ENCODE peak calls at places on chromosome 16, in five cellular contexts. One of them, this sample, is unnamed. For H3K4me1, the result is how much of the 10 kb centered on the place peaks cover.

GRCh38 chr16:5709889-5710288 is 612.3 kb upstream of the EEF2KMT start:
- DNase-seq in transverse colon: no peak
- DNase-seq in testis: no peak
- DNase-seq in A549: no peak
- DNase-seq in Peyer's patch: no peak
- DNase-seq in this sample: no peak

GRCh38 chr16:86355538-86355937 is 154.8 kb upstream of the FOXF1 start:
- DNase-seq in Peyer's patch: no peak
- DNase-seq in testis: no peak
- DNase-seq in A549: no peak
- DNase-seq in transverse colon: no peak
- DNase-seq in this sample: no peak

GRCh38 chr16:53055603-53056527 is 1.1 kb downstream of the CHD9 start:
- DNase-seq in transverse colon: peak
- DNase-seq in Peyer's patch: no peak
- DNase-seq in A549: peak
- DNase-seq in testis: peak
- DNase-seq in this sample: peak

GRCh38 chr16:78925071-78925714 is 675.3 kb downstream of the MAF start:
- DNase-seq in transverse colon: peak
- DNase-seq in testis: peak
- DNase-seq in A549: peak
- DNase-seq in Peyer's patch: no peak
- DNase-seq in this sample: peak

GRCh38 chr16:85394511-85395206 is 218.5 kb upstream of the GSE1 start:
- DNase-seq in Peyer's patch: no peak
- DNase-seq in A549: no peak
- DNase-seq in transverse colon: no peak
- DNase-seq in testis: peak
- DNase-seq in this sample: peak

GRCh38 chr16:4316103-4316731 is 350 bp downstream of the GLIS2 start:
- DNase-seq in transverse colon: no peak
- DNase-seq in testis: no peak
- DNase-seq in A549: no peak
- DNase-seq in Peyer's patch: no peak
- DNase-seq in this sample: no peak

GRCh38 chr16:10940501-10941079 is 1.7 kb downstream of the DEXI start:
- DNase-seq in transverse colon: no peak
- DNase-seq in A549: no peak
- DNase-seq in testis: no peak
- DNase-seq in Peyer's patch: peak
- DNase-seq in this sample: no peak

GRCh38 chr16:61432421-61432820 is 603.8 kb downstream of the CDH8 start:
- DNase-seq in Peyer's patch: no peak
- DNase-seq in transverse colon: no peak
- DNase-seq in A549: no peak
- DNase-seq in testis: no peak
- DNase-seq in this sample: no peak

GRCh38 chr16:1492923-1493745 is at the start of gene TELO2:
- DNase-seq in testis: peak
- DNase-seq in A549: peak
- DNase-seq in Peyer's patch: peak
- DNase-seq in transverse colon: peak
- DNase-seq in this sample: peak
- TF ChIP-seq POLR2A in testis: no peak
- TF ChIP-seq POLR2A in A549: peak
- TF ChIP-seq POLR2A in Peyer's patch: peak
- TF ChIP-seq POLR2A in transverse colon: peak
- TF ChIP-seq POLR2A in this sample: no peak

GRCh38 chr16:68070249-68070725 is 14.9 kb upstream of the NFATC3 start:
- DNase-seq in Peyer's patch: no peak
- DNase-seq in A549: no peak
- DNase-seq in transverse colon: no peak
- DNase-seq in testis: no peak
- DNase-seq in this sample: no peak
- H3K4me3 ChIP-seq in Peyer's patch: no peak
- H3K4me3 ChIP-seq in A549: no peak
- H3K4me3 ChIP-seq in transverse colon: no peak
- H3K4me3 ChIP-seq in testis: no peak
- H3K4me3 ChIP-seq in this sample: no peak

GRCh38 chr16:66263168-66263972 is 103.1 kb upstream of the CDH5 start:
- DNase-seq in A549: no peak
- DNase-seq in Peyer's patch: no peak
- DNase-seq in testis: no peak
- DNase-seq in transverse colon: no peak
- DNase-seq in this sample: no peak
- H3K4me1 ChIP-seq in A549: under half
- H3K4me1 ChIP-seq in Peyer's patch: under half
- H3K4me1 ChIP-seq in testis: under half
- H3K4me1 ChIP-seq in transverse colon: under half
- H3K4me1 ChIP-seq in this sample: under half

GRCh38 chr16:50679676-50680555 is 1.2 kb downstream of the SNX20 start:
- DNase-seq in testis: no peak
- DNase-seq in Peyer's patch: no peak
- DNase-seq in A549: no peak
- DNase-seq in transverse colon: no peak
- DNase-seq in this sample: no peak

GRCh38 chr16:50683689-50684374 is 2.7 kb upstream of the SNX20 start:
- DNase-seq in Peyer's patch: no peak
- DNase-seq in testis: no peak
- DNase-seq in A549: no peak
- DNase-seq in transverse colon: peak
- DNase-seq in this sample: no peak

GRCh38 chr16:50679266-50679665 is 1.8 kb downstream of the SNX20 start:
- DNase-seq in testis: no peak
- DNase-seq in Peyer's patch: peak
- DNase-seq in transverse colon: no peak
- DNase-seq in A549: no peak
- DNase-seq in this sample: no peak

GRCh38 chr16:50680556-50680893 is 587 bp downstream of the SNX20 start:
- DNase-seq in Peyer's patch: no peak
- DNase-seq in testis: no peak
- DNase-seq in transverse colon: no peak
- DNase-seq in A549: no peak
- DNase-seq in this sample: peak

GRCh38 chr16:50680907-50681885 is at the start of gene SNX20:
- DNase-seq in A549: no peak
- DNase-seq in transverse colon: peak
- DNase-seq in Peyer's patch: no peak
- DNase-seq in testis: peak
- DNase-seq in this sample: peak
- TF ChIP-seq POLR2A in A549: no peak
- TF ChIP-seq POLR2A in transverse colon: no peak
- TF ChIP-seq POLR2A in Peyer's patch: no peak
- TF ChIP-seq POLR2A in testis: no peak
- TF ChIP-seq POLR2A in this sample: no peak

DNA sequence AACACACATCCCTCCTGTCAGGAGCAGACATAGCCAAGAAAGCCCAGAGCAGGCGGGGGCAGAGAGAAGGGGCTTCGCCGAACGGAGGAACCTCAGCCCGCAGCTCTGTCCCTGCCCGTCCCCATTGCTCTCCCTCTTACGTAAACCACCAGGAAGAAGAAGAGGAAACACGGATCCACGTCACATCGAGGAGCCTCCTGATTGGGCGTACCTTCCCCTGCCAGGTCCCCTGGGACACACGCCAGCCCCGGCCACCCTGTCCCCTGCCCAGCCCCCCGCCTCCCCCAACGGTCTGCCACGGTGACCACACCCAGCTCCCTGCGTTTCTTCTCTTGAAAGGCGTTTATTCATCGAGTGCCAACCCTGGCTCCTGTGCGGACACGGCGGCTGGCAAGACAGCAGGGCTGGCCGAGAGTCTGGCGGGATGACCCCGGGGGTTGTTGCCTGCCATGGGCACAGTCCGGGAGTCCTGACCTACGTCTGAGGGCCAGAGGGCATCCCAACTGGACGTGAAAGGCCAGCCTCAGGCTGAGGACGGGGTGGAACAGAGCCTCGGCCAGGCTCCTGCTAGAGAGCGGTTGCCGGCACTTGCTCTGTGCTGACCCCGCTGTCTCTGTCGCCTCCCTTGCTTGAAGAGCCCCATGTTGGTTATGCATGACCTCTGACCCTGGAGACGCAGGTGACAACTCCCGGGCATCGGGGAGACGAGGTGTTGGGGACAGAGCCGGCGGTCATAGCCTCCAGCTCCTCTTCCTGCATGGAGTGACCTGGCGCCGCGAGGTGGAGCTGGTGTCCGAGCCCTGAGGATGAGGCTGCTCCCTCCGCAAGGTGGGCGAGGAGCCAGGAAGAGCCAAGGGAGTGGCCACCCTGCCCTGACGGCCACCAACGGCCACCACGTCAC is 40.6 kb upstream of the ACSF3 start:
- DNase-seq in A549: peak
- DNase-seq in testis: no peak
- DNase-seq in transverse colon: peak
- DNase-seq in Peyer's patch: no peak
- DNase-seq in this sample: peak
- H3K4me3 ChIP-seq in A549: peak
- H3K4me3 ChIP-seq in testis: no peak
- H3K4me3 ChIP-seq in transverse colon: peak
- H3K4me3 ChIP-seq in Peyer's patch: no peak
- H3K4me3 ChIP-seq in this sample: no peak

GRCh38 chr16:72850863-72851262 is 197.1 kb downstream of the ZFHX3 start:
- DNase-seq in testis: no peak
- DNase-seq in Peyer's patch: no peak
- DNase-seq in transverse colon: no peak
- DNase-seq in A549: no peak
- DNase-seq in this sample: no peak

GRCh38 chr16:72848045-72848410 is 199.9 kb downstream of the ZFHX3 start:
- DNase-seq in Peyer's patch: no peak
- DNase-seq in A549: peak
- DNase-seq in testis: no peak
- DNase-seq in transverse colon: no peak
- DNase-seq in this sample: no peak

GRCh38 chr16:72850021-72850420 is 197.9 kb downstream of the ZFHX3 start:
- DNase-seq in A549: no peak
- DNase-seq in Peyer's patch: no peak
- DNase-seq in transverse colon: no peak
- DNase-seq in testis: no peak
- DNase-seq in this sample: no peak

GRCh38 chr16:72847187-72848044 is 200.5 kb downstream of the ZFHX3 start:
- DNase-seq in Peyer's patch: no peak
- DNase-seq in testis: peak
- DNase-seq in A549: peak
- DNase-seq in transverse colon: no peak
- DNase-seq in this sample: no peak

DNA sequence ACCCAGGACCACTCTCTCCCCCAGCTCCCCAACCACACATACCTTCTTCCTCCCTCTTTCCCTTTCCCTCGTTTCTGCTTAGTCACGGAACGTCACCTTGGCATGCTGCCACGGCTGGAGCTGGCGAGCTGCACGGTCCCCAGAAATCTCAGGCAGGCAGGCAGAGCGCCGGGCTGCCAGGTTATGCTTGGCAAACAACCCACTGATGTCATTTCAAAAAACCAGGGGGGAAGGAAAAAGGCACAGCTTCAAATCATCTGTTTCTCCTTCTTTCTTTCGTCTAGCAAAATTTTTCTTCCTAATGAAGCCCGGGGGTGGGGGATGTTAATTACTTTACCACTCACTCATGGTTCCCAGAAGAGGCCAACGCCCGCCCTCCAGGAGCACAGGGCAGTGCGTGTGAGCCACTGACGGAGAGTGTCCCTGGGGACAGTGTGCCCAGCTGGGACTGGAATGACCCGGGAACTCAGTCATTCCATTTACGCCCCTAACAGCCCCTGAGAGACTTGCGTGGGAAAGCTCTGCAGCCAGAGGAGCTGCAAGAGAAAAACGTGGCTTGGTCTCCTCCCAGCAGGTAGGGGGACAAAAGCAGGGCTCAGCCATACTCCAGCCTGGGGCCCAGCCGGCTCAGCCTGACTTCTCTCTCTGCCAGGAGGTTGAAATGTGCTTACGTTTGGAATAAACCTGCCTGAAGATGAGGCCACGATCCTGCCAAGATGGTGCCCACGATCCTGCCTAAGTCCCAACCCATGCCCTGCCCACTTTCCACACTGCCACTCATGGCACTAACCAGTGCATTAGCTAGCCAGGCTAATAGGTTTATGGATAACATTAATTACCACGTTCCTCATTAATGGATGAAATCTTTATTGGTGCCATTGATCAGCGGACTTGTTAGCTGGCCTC is 198.9 kb downstream of the ZFHX3 start:
- DNase-seq in A549: peak
- DNase-seq in transverse colon: peak
- DNase-seq in testis: peak
- DNase-seq in Peyer's patch: peak
- DNase-seq in this sample: peak
- H3K4me1 ChIP-seq in A549: half or more
- H3K4me1 ChIP-seq in transverse colon: under half
- H3K4me1 ChIP-seq in testis: under half
- H3K4me1 ChIP-seq in Peyer's patch: under half
- H3K4me1 ChIP-seq in this sample: half or more

GRCh38 chr16:56860226-56861020 is 4.6 kb upstream of the SLC12A3 start:
- DNase-seq in testis: no peak
- DNase-seq in transverse colon: peak
- DNase-seq in Peyer's patch: no peak
- DNase-seq in A549: no peak
- DNase-seq in this sample: no peak
- TF ChIP-seq POLR2A in testis: no peak
- TF ChIP-seq POLR2A in transverse colon: no peak
- TF ChIP-seq POLR2A in Peyer's patch: no peak
- TF ChIP-seq POLR2A in A549: no peak
- TF ChIP-seq POLR2A in this sample: no peak